ENCODE peak calls at places on chromosomes 16 and 17, in five cellular contexts. K is left ventricle myocardium inferior, V is transverse colon, G is aorta, D is tibial artery. Z is an unnamed sample.

GRCh38 chr17:68403122-68403521 is 54.2 kb downstream of the WIPI1 start:
- DNase-seq in V (no peak), D (no peak), G (no peak), K (no peak), Z (no peak)

GRCh38 chr17:40038882-40039513 is 15.2 kb downstream of the MED24 start:
- DNase-seq in G (peak; percentile 85), V (peak; percentile 68), K (peak; percentile 71), D (peak; percentile 91), Z (peak; percentile 59)

GRCh38 chr16:85460983-85461813 is 151.9 kb upstream of the GSE1 start:
- DNase-seq in D (no peak), K (no peak), V (no peak), G (no peak), Z (no peak)

GRCh38 chr17:82518826-82519810 is at the start of gene FOXK2:
- DNase-seq in K (peak; percentile 93), D (peak; percentile 97), V (peak; percentile 94), G (peak; percentile 95), Z (peak; percentile 91)

GRCh38 chr17:38510424-38511125 is 82.3 kb downstream of the ARHGAP23 start:
- DNase-seq in G (no peak), D (no peak), K (no peak), V (no peak), Z (no peak)

GRCh38 chr16:84341533-84342295 is 26.6 kb upstream of the ATP2C2 start:
- DNase-seq in G (peak; percentile 34), K (no peak), V (peak; percentile 77), D (no peak), Z (peak; percentile 86)

GRCh38 chr17:59007995-59008394 is 98.7 kb downstream of the TRIM37 start:
- DNase-seq in V (no peak), G (no peak), K (no peak), D (no peak), Z (no peak)

GRCh38 chr17:76353004-76353598 is 615 bp downstream of the PRPSAP1 start:
- DNase-seq in K (peak; percentile 36), G (peak; percentile 80), V (peak; percentile 47), D (peak; percentile 66), Z (peak; percentile 67)

GRCh38 chr16:48499822-48500440 is 110.0 kb downstream of the N4BP1 start:
- DNase-seq in K (no peak), D (peak; percentile 75), V (peak; percentile 28), G (peak; percentile 43), Z (peak; percentile 52)

GRCh38 chr16:56470232-56470631 is 18.9 kb downstream of the OGFOD1 start:
- DNase-seq in K (no peak), G (no peak), V (no peak), D (no peak), Z (no peak)

GRCh38 chr17:63792055-63792729 is 18.2 kb downstream of the DDX42 start:
- DNase-seq in K (no peak), G (no peak), D (no peak), V (no peak), Z (no peak)

GRCh38 chr17:69485126-69485724 is 70.7 kb downstream of the MAP2K6 start:
- DNase-seq in D (no peak), G (no peak), K (no peak), V (no peak), Z (no peak)

GRCh38 chr17:10091051-10091450 is 107.4 kb downstream of the GAS7 start:
- DNase-seq in G (no peak), K (no peak), V (no peak), D (peak; percentile 5), Z (no peak)

GRCh38 chr17:58520843-58521430 is 6.5 kb upstream of the MTMR4 start:
- DNase-seq in K (no peak), V (no peak), D (no peak), G (no peak), Z (no peak)

GRCh38 chr17:17768415-17769088 is 68.2 kb downstream of the SREBF1 start:
- DNase-seq in G (no peak), K (no peak), V (no peak), D (no peak), Z (peak; percentile 40)

GRCh38 chr17:44417553-44417952 is 28.1 kb upstream of the ITGA2B start:
- DNase-seq in V (no peak), K (no peak), G (no peak), D (no peak), Z (no peak)

GRCh38 chr17:49021768-49022103 is 24.6 kb downstream of the IGF2BP1 start:
- DNase-seq in D (no peak), V (no peak), G (no peak), K (no peak), Z (no peak)

GRCh38 chr17:49021095-49021767 is 24.0 kb downstream of the IGF2BP1 start:
- DNase-seq in V (no peak), K (no peak), D (peak; percentile 29), G (no peak), Z (no peak)

GRCh38 chr17:49028271-49028670 is 31.1 kb downstream of the IGF2BP1 start:
- DNase-seq in V (no peak), G (no peak), K (no peak), D (no peak), Z (no peak)

GRCh38 chr17:49022391-49022941 is 25.3 kb downstream of the IGF2BP1 start:
- DNase-seq in V (no peak), G (no peak), K (no peak), D (peak; percentile 31), Z (no peak)

GRCh38 chr17:49024523-49024922 is 27.3 kb downstream of the IGF2BP1 start:
- DNase-seq in K (no peak), G (no peak), D (no peak), V (no peak), Z (no peak)
- H3K4me1 ChIP-seq in K (no peaks in the 10 kb centered on the region), G (no peaks in the 10 kb centered on the region), D (no peaks in the 10 kb centered on the region), V (no peaks in the 10 kb centered on the region), Z (no peaks in the 10 kb centered on the region)

GRCh38 chr17:19753049-19753444 is 4.9 kb upstream of the ALDH3A1 start:
- DNase-seq in D (peak; percentile 96), G (peak; percentile 95), K (peak; percentile 55), V (peak; percentile 80), Z (peak; percentile 53)

GRCh38 chr17:19748807-19749193 is 702 bp upstream of the ALDH3A1 start:
- DNase-seq in D (no peak), K (no peak), G (no peak), V (no peak), Z (no peak)

GRCh38 chr17:19752216-19753048 is 4.3 kb upstream of the ALDH3A1 start:
- DNase-seq in D (no peak), K (no peak), G (no peak), V (no peak), Z (no peak)

GRCh38 chr17:19750020-19750572 is 2.0 kb upstream of the ALDH3A1 start:
- DNase-seq in V (no peak), D (no peak), G (peak; percentile 70), K (no peak), Z (no peak)

GRCh38 chr17:19750835-19751234 is 2.7 kb upstream of the ALDH3A1 start:
- DNase-seq in V (no peak), G (peak; percentile 20), K (no peak), D (peak; percentile 48), Z (no peak)
- H3K4me1 ChIP-seq in V (peaks cover 30% of the 10 kb centered on the region), G (no peaks in the 10 kb centered on the region), K (peaks cover 10% of the 10 kb centered on the region), D (peaks cover 22% of the 10 kb centered on the region), Z (peaks cover 19% of the 10 kb centered on the region)

GRCh38 chr17:55778389-55779118 is 27.7 kb downstream of the PCTP start:
- DNase-seq in V (no peak), K (no peak), G (no peak), D (no peak), Z (no peak)
- H3K4me1 ChIP-seq in V (no peaks in the 10 kb centered on the region), K (peaks cover 13% of the 10 kb centered on the region), G (no peaks in the 10 kb centered on the region), D (no peaks in the 10 kb centered on the region), Z (no peaks in the 10 kb centered on the region)

GRCh38 chr17:81517339-81518112 is 4.9 kb upstream of the ACTG1 start:
- DNase-seq in D (peak; percentile 80), K (no peak), G (peak; percentile 79), V (peak; percentile 67), Z (peak; percentile 74)
- H3K4me1 ChIP-seq in D (peaks cover 38% of the 10 kb centered on the region), K (peaks cover 68% of the 10 kb centered on the region), G (no peaks in the 10 kb centered on the region), V (peaks cover 50% of the 10 kb centered on the region), Z (peaks cover 33% of the 10 kb centered on the region)

DNA sequence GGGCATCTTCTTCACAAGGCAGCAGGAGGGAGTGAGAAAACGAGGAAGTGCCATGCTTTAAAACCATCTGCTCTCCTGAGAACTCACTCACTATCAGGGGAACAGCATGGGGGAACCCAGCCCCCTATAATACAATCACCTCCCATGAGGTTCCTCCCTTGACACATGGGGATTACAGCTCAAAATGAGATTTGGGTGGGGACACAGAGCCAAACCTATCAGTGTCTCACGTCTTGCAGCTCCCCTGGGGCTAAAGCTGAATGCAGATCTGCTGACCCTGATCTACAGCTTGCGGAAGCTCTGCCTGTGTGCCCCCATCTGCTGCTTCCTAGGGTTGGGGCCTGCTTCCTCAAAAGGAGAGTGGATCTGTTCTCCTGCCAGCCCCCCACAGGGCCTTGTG is 16.2 kb downstream of the KRT33A start:
- DNase-seq in K (no peak), G (no peak), V (no peak), D (no peak), Z (no peak)
- H3K4me1 ChIP-seq in K (no peaks in the 10 kb centered on the region), G (no peaks in the 10 kb centered on the region), V (no peaks in the 10 kb centered on the region), D (no peaks in the 10 kb centered on the region), Z (no peaks in the 10 kb centered on the region)

GRCh38 chr17:28042721-28043291 is 329 bp downstream of the NLK start:
- DNase-seq in K (no peak), G (no peak), D (no peak), V (peak; percentile 10), Z (no peak)
- H3K4me1 ChIP-seq in K (peaks cover 66% of the 10 kb centered on the region), G (peaks cover 13% of the 10 kb centered on the region), D (peaks cover 31% of the 10 kb centered on the region), V (peaks cover 50% of the 10 kb centered on the region), Z (peaks cover 27% of the 10 kb centered on the region)

DNA sequence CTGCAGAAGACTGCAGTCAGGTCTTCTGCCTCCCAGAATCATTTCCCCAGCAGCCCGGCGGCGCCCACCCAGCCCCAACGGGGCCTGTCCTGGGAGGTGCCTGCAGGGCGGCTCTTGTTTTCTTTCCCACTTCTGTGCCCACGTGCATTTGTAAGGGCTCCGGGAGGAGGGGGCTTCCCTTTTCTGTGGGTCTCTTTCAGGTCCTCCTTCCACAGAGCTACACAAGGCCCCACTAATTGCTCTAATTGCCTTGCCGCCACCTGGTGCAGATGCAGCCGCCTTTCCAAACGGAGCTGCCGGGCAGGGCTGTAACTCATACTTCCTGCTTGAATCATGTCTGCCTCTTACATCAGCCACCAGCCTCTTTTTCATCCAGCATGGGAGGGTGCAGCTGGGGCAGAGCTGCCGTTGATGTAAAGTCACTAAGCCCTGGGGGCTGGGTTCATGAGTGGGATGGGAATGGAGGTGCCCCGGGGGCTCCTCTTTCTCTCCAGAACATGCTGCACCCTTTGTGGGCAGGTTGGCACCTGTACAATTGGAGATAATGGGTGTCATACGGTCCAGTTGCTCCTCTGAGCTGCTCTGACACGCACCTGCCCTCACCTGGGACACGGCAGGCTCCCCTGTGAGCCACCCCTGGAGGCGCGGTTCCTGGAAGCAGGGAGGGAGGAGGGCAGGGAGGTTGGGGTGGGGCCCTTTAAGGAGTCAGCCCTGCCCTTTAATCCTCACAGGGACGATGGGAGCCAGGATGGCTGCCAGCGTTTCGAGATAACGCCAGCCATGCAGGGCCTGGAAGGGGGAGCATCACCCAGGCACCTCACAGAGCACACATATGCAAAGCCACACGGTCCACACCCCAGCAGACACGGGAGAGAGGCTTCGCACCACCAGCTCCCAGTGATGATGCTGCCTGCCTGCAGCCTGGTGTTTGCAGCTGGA is 41.1 kb upstream of the KLHDC4 start:
- DNase-seq in K (peak; percentile 58), D (no peak), V (peak; percentile 62), G (peak; percentile 78), Z (peak; percentile 63)
- H3K4me1 ChIP-seq in K (peaks cover 17% of the 10 kb centered on the region), D (peaks cover 13% of the 10 kb centered on the region), V (peaks cover 14% of the 10 kb centered on the region), G (no peaks in the 10 kb centered on the region), Z (peaks cover 15% of the 10 kb centered on the region)

GRCh38 chr17:42248351-42249179 is 27.6 kb downstream of the STAT5B start:
- DNase-seq in G (peak; percentile 83), D (peak; percentile 89), K (peak; percentile 60), V (peak; percentile 79), Z (peak; percentile 76)
- H3K4me1 ChIP-seq in G (no peaks in the 10 kb centered on the region), D (peaks cover 28% of the 10 kb centered on the region), K (peaks cover 51% of the 10 kb centered on the region), V (peaks cover 63% of the 10 kb centered on the region), Z (no peaks in the 10 kb centered on the region)